ENCODE peak calls at places on chromosomes 11 and 22, in ten cellular contexts. One of them, this sample, is unnamed.

GRCh38 chr22:19770349-19771220 is 10.0 kb downstream of the TBX1 start:
- DNase-seq in small intestine: no peak
- DNase-seq in WERI-Rb-1: no peak
- DNase-seq in GM06990: no peak
- DNase-seq in aorta: peak; percentile 38
- DNase-seq in colonic mucosa: no peak
- DNase-seq in sigmoid colon: no peak
- DNase-seq in ascending aorta: no peak
- DNase-seq in CD8-positive, alpha-beta T cell: no peak
- DNase-seq in CD8-positive, alpha-beta memory T cell: no peak
- DNase-seq in this sample: no peak

GRCh38 chr22:31844941-31845340 is 91.1 kb downstream of the DEPDC5 start:
- DNase-seq in small intestine: no peak
- DNase-seq in WERI-Rb-1: no peak
- DNase-seq in GM06990: peak; percentile 12
- DNase-seq in aorta: no peak
- DNase-seq in colonic mucosa: no peak
- DNase-seq in sigmoid colon: no peak
- DNase-seq in ascending aorta: no peak
- DNase-seq in CD8-positive, alpha-beta T cell: no peak
- DNase-seq in CD8-positive, alpha-beta memory T cell: no peak
- DNase-seq in this sample: no peak

GRCh38 chr22:38868886-38869381 is 3.1 kb downstream of the CBX6 start:
- DNase-seq in small intestine: peak; percentile 69
- DNase-seq in WERI-Rb-1: peak; percentile 84
- DNase-seq in GM06990: peak; percentile 57
- DNase-seq in aorta: peak; percentile 89
- DNase-seq in colonic mucosa: peak; percentile 81
- DNase-seq in sigmoid colon: peak; percentile 88
- DNase-seq in ascending aorta: no peak
- DNase-seq in CD8-positive, alpha-beta T cell: peak; percentile 80
- DNase-seq in CD8-positive, alpha-beta memory T cell: peak; percentile 77
- DNase-seq in this sample: peak; percentile 93

GRCh38 chr11:17328856-17329490 is 22.6 kb upstream of the NCR3LG1 start:
- DNase-seq in small intestine: no peak
- DNase-seq in WERI-Rb-1: peak; percentile 43
- DNase-seq in GM06990: no peak
- DNase-seq in aorta: no peak
- DNase-seq in colonic mucosa: no peak
- DNase-seq in sigmoid colon: no peak
- DNase-seq in ascending aorta: no peak
- DNase-seq in CD8-positive, alpha-beta T cell: no peak
- DNase-seq in CD8-positive, alpha-beta memory T cell: no peak
- DNase-seq in this sample: no peak

GRCh38 chr22:30438559-30438958 is 13.0 kb downstream of the MTFP1 start:
- DNase-seq in small intestine: peak; percentile 70
- DNase-seq in WERI-Rb-1: no peak
- DNase-seq in GM06990: no peak
- DNase-seq in aorta: no peak
- DNase-seq in colonic mucosa: peak; percentile 44
- DNase-seq in sigmoid colon: no peak
- DNase-seq in ascending aorta: no peak
- DNase-seq in CD8-positive, alpha-beta T cell: no peak
- DNase-seq in CD8-positive, alpha-beta memory T cell: no peak
- DNase-seq in this sample: no peak

GRCh38 chr11:106989056-106989455 is 29.2 kb downstream of the GUCY1A2 start:
- DNase-seq in small intestine: no peak
- DNase-seq in WERI-Rb-1: no peak
- DNase-seq in GM06990: no peak
- DNase-seq in aorta: no peak
- DNase-seq in colonic mucosa: no peak
- DNase-seq in sigmoid colon: no peak
- DNase-seq in ascending aorta: no peak
- DNase-seq in CD8-positive, alpha-beta T cell: no peak
- DNase-seq in CD8-positive, alpha-beta memory T cell: no peak
- DNase-seq in this sample: no peak

GRCh38 chr11:65524747-65525658 is at the start of gene SCYL1:
- DNase-seq in small intestine: peak; percentile 74
- DNase-seq in WERI-Rb-1: peak; percentile 77
- DNase-seq in GM06990: peak; percentile 74
- DNase-seq in aorta: peak; percentile 79
- DNase-seq in colonic mucosa: peak; percentile 84
- DNase-seq in sigmoid colon: peak; percentile 93
- DNase-seq in ascending aorta: no peak
- DNase-seq in CD8-positive, alpha-beta T cell: peak; percentile 83
- DNase-seq in CD8-positive, alpha-beta memory T cell: peak; percentile 76
- DNase-seq in this sample: peak; percentile 99

GRCh38 chr11:69968407-69969347 is 109.4 kb upstream of the ANO1 start:
- DNase-seq in small intestine: peak; percentile 40
- DNase-seq in WERI-Rb-1: no peak
- DNase-seq in GM06990: no peak
- DNase-seq in aorta: peak; percentile 68
- DNase-seq in colonic mucosa: peak; percentile 50
- DNase-seq in sigmoid colon: no peak
- DNase-seq in ascending aorta: no peak
- DNase-seq in CD8-positive, alpha-beta T cell: no peak
- DNase-seq in CD8-positive, alpha-beta memory T cell: no peak
- DNase-seq in this sample: no peak

GRCh38 chr11:69337211-69337721 is 43.3 kb downstream of the MYEOV start:
- DNase-seq in small intestine: peak; percentile 69
- DNase-seq in WERI-Rb-1: no peak
- DNase-seq in GM06990: peak; percentile 58
- DNase-seq in aorta: no peak
- DNase-seq in colonic mucosa: peak; percentile 71
- DNase-seq in sigmoid colon: no peak
- DNase-seq in ascending aorta: no peak
- DNase-seq in CD8-positive, alpha-beta T cell: no peak
- DNase-seq in CD8-positive, alpha-beta memory T cell: no peak
- DNase-seq in this sample: no peak

GRCh38 chr11:96143016-96143670 is 199.9 kb downstream of the MAML2 start:
- DNase-seq in small intestine: no peak
- DNase-seq in WERI-Rb-1: no peak
- DNase-seq in GM06990: no peak
- DNase-seq in aorta: no peak
- DNase-seq in colonic mucosa: no peak
- DNase-seq in sigmoid colon: no peak
- DNase-seq in ascending aorta: no peak
- DNase-seq in CD8-positive, alpha-beta T cell: no peak
- DNase-seq in CD8-positive, alpha-beta memory T cell: no peak
- DNase-seq in this sample: no peak

GRCh38 chr11:62853279-62853965 is 14.0 kb upstream of the WDR74 start:
- DNase-seq in small intestine: no peak
- DNase-seq in WERI-Rb-1: no peak
- DNase-seq in GM06990: no peak
- DNase-seq in aorta: no peak
- DNase-seq in colonic mucosa: no peak
- DNase-seq in sigmoid colon: no peak
- DNase-seq in ascending aorta: no peak
- DNase-seq in CD8-positive, alpha-beta T cell: no peak
- DNase-seq in CD8-positive, alpha-beta memory T cell: no peak
- DNase-seq in this sample: no peak

GRCh38 chr11:128488471-128488870 is 98.9 kb downstream of the ETS1 start:
- DNase-seq in small intestine: no peak
- DNase-seq in WERI-Rb-1: no peak
- DNase-seq in GM06990: no peak
- DNase-seq in aorta: no peak
- DNase-seq in colonic mucosa: no peak
- DNase-seq in sigmoid colon: no peak
- DNase-seq in ascending aorta: no peak
- DNase-seq in CD8-positive, alpha-beta T cell: no peak
- DNase-seq in CD8-positive, alpha-beta memory T cell: no peak
- DNase-seq in this sample: no peak

GRCh38 chr22:43150731-43151206 is 590 bp upstream of the TSPO start:
- DNase-seq in small intestine: no peak
- DNase-seq in WERI-Rb-1: no peak
- DNase-seq in GM06990: no peak
- DNase-seq in aorta: no peak
- DNase-seq in colonic mucosa: no peak
- DNase-seq in sigmoid colon: no peak
- DNase-seq in ascending aorta: no peak
- DNase-seq in CD8-positive, alpha-beta T cell: no peak
- DNase-seq in CD8-positive, alpha-beta memory T cell: no peak
- DNase-seq in this sample: no peak

GRCh38 chr11:58573451-58574104 is 2.1 kb downstream of the LPXN start:
- DNase-seq in small intestine: no peak
- DNase-seq in WERI-Rb-1: no peak
- DNase-seq in GM06990: peak; percentile 58
- DNase-seq in aorta: peak; percentile 77
- DNase-seq in colonic mucosa: peak; percentile 53
- DNase-seq in sigmoid colon: peak; percentile 83
- DNase-seq in ascending aorta: no peak
- DNase-seq in CD8-positive, alpha-beta T cell: peak; percentile 27
- DNase-seq in CD8-positive, alpha-beta memory T cell: peak; percentile 41
- DNase-seq in this sample: no peak

GRCh38 chr11:120622189-120622912 is 110.8 kb downstream of the GRIK4 start:
- DNase-seq in small intestine: no peak
- DNase-seq in WERI-Rb-1: no peak
- DNase-seq in GM06990: no peak
- DNase-seq in aorta: no peak
- DNase-seq in colonic mucosa: no peak
- DNase-seq in sigmoid colon: no peak
- DNase-seq in ascending aorta: no peak
- DNase-seq in CD8-positive, alpha-beta T cell: no peak
- DNase-seq in CD8-positive, alpha-beta memory T cell: no peak
- DNase-seq in this sample: no peak

GRCh38 chr11:74444173-74444832 is 23.0 kb downstream of the KCNE3 start:
- DNase-seq in small intestine: no peak
- DNase-seq in WERI-Rb-1: no peak
- DNase-seq in GM06990: no peak
- DNase-seq in aorta: no peak
- DNase-seq in colonic mucosa: peak; percentile 53
- DNase-seq in sigmoid colon: no peak
- DNase-seq in ascending aorta: no peak
- DNase-seq in CD8-positive, alpha-beta T cell: no peak
- DNase-seq in CD8-positive, alpha-beta memory T cell: no peak
- DNase-seq in this sample: no peak

GRCh38 chr22:38949889-38950405 is 7.5 kb upstream of the APOBEC3A start:
- DNase-seq in small intestine: no peak
- DNase-seq in WERI-Rb-1: no peak
- DNase-seq in GM06990: no peak
- DNase-seq in aorta: peak; percentile 29
- DNase-seq in colonic mucosa: no peak
- DNase-seq in sigmoid colon: peak; percentile 52
- DNase-seq in ascending aorta: no peak
- DNase-seq in CD8-positive, alpha-beta T cell: no peak
- DNase-seq in CD8-positive, alpha-beta memory T cell: no peak
- DNase-seq in this sample: no peak

GRCh38 chr11:129723964-129724291 is 91.7 kb upstream of the TMEM45B start:
- DNase-seq in small intestine: no peak
- DNase-seq in WERI-Rb-1: no peak
- DNase-seq in GM06990: no peak
- DNase-seq in aorta: no peak
- DNase-seq in colonic mucosa: no peak
- DNase-seq in sigmoid colon: no peak
- DNase-seq in ascending aorta: no peak
- DNase-seq in CD8-positive, alpha-beta T cell: no peak
- DNase-seq in CD8-positive, alpha-beta memory T cell: no peak
- DNase-seq in this sample: no peak

DNA sequence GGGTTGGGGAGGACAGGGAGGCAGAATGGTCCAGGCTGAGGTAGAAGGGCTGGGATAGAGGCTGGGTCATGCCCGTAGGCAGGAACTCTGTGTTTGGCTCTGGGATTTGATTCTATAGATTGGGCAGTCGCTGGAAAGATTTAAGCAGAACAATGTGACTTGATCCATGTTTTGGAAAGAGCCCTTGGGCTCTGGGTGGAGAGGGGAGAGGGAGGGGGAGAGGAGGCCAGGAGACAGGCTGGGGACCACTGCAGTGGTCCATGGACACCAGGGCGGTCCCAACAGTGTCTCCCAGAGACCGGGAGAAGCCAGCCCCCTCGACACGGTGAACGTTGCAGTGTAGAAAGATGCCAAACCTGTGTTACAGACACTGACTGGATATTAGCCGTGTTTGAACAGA is 19.5 kb downstream of the PVALB start:
- DNase-seq in small intestine: no peak
- DNase-seq in WERI-Rb-1: no peak
- DNase-seq in GM06990: no peak
- DNase-seq in aorta: no peak
- DNase-seq in colonic mucosa: no peak
- DNase-seq in sigmoid colon: no peak
- DNase-seq in ascending aorta: no peak
- DNase-seq in CD8-positive, alpha-beta T cell: no peak
- DNase-seq in CD8-positive, alpha-beta memory T cell: no peak
- DNase-seq in this sample: peak; percentile 60
- H3K4me3 ChIP-seq in small intestine: no peak overlapping the region
- H3K4me3 ChIP-seq in WERI-Rb-1: no peak overlapping the region
- H3K4me3 ChIP-seq in GM06990: no peak overlapping the region
- H3K4me3 ChIP-seq in aorta: no peak overlapping the region
- H3K4me3 ChIP-seq in colonic mucosa: no peak overlapping the region
- H3K4me3 ChIP-seq in sigmoid colon: no peak overlapping the region
- H3K4me3 ChIP-seq in ascending aorta: no peak overlapping the region
- H3K4me3 ChIP-seq in CD8-positive, alpha-beta T cell: no peak overlapping the region
- H3K4me3 ChIP-seq in CD8-positive, alpha-beta memory T cell: no peak overlapping the region
- H3K4me3 ChIP-seq in this sample: no peak overlapping the region

GRCh38 chr22:49404576-49405199 is 423.0 kb downstream of the BRD1 start:
- DNase-seq in small intestine: no peak
- DNase-seq in WERI-Rb-1: no peak
- DNase-seq in GM06990: no peak
- DNase-seq in aorta: no peak
- DNase-seq in colonic mucosa: peak; percentile 4
- DNase-seq in sigmoid colon: peak; percentile 57
- DNase-seq in ascending aorta: no peak
- DNase-seq in CD8-positive, alpha-beta T cell: no peak
- DNase-seq in CD8-positive, alpha-beta memory T cell: no peak
- DNase-seq in this sample: no peak
- H3K27me3 ChIP-seq in small intestine: no peaks in the 10 kb centered on the region
- H3K27me3 ChIP-seq in WERI-Rb-1: no peaks in the 10 kb centered on the region
- H3K27me3 ChIP-seq in GM06990: no peaks in the 10 kb centered on the region
- H3K27me3 ChIP-seq in aorta: no peaks in the 10 kb centered on the region
- H3K27me3 ChIP-seq in colonic mucosa: no peaks in the 10 kb centered on the region
- H3K27me3 ChIP-seq in sigmoid colon: no peaks in the 10 kb centered on the region
- H3K27me3 ChIP-seq in ascending aorta: no peaks in the 10 kb centered on the region
- H3K27me3 ChIP-seq in CD8-positive, alpha-beta T cell: no peaks in the 10 kb centered on the region
- H3K27me3 ChIP-seq in CD8-positive, alpha-beta memory T cell: no peaks in the 10 kb centered on the region
- H3K27me3 ChIP-seq in this sample: no peaks in the 10 kb centered on the region

GRCh38 chr11:18791175-18792065 is at the start of gene PTPN5:
- DNase-seq in small intestine: no peak
- DNase-seq in WERI-Rb-1: peak; percentile 20
- DNase-seq in GM06990: no peak
- DNase-seq in aorta: no peak
- DNase-seq in colonic mucosa: no peak
- DNase-seq in sigmoid colon: no peak
- DNase-seq in ascending aorta: no peak
- DNase-seq in CD8-positive, alpha-beta T cell: no peak
- DNase-seq in CD8-positive, alpha-beta memory T cell: no peak
- DNase-seq in this sample: peak; percentile 89
- H3K36me3 ChIP-seq in small intestine: no peaks in the 10 kb centered on the region
- H3K36me3 ChIP-seq in WERI-Rb-1: no peaks in the 10 kb centered on the region
- H3K36me3 ChIP-seq in GM06990: no peaks in the 10 kb centered on the region
- H3K36me3 ChIP-seq in aorta: no peaks in the 10 kb centered on the region
- H3K36me3 ChIP-seq in colonic mucosa: no peaks in the 10 kb centered on the region
- H3K36me3 ChIP-seq in sigmoid colon: no peaks in the 10 kb centered on the region
- H3K36me3 ChIP-seq in ascending aorta: no peaks in the 10 kb centered on the region
- H3K36me3 ChIP-seq in CD8-positive, alpha-beta T cell: no peaks in the 10 kb centered on the region
- H3K36me3 ChIP-seq in CD8-positive, alpha-beta memory T cell: no peaks in the 10 kb centered on the region
- H3K36me3 ChIP-seq in this sample: no peaks in the 10 kb centered on the region

DNA sequence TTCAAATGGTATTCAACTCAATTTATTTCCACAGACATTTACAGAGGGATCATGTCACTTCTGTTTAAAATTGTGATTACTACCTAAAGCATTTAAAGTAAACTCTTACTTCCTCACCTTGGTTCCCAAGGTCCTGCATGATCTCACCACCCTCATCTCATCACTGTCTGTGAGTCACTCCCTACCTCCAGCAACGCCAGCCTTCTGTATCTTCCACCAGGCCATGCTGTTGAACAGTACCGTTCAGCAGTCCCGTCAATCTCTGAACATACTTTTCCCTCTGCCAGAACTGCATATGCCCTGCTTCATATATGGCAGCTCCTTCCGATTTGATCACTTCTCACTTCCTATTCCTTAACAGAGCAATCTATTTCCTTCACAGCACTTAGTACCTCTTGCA is 2.0 kb downstream of the FBXO3 start:
- DNase-seq in small intestine: peak; percentile 8
- DNase-seq in WERI-Rb-1: no peak
- DNase-seq in GM06990: no peak
- DNase-seq in aorta: no peak
- DNase-seq in colonic mucosa: no peak
- DNase-seq in sigmoid colon: no peak
- DNase-seq in ascending aorta: no peak
- DNase-seq in CD8-positive, alpha-beta T cell: no peak
- DNase-seq in CD8-positive, alpha-beta memory T cell: no peak
- DNase-seq in this sample: no peak
- H3K4me3 ChIP-seq in small intestine: no peak overlapping the region
- H3K4me3 ChIP-seq in WERI-Rb-1: no peak overlapping the region
- H3K4me3 ChIP-seq in GM06990: no peak overlapping the region
- H3K4me3 ChIP-seq in aorta: no peak overlapping the region
- H3K4me3 ChIP-seq in colonic mucosa: no peak overlapping the region
- H3K4me3 ChIP-seq in sigmoid colon: no peak overlapping the region
- H3K4me3 ChIP-seq in ascending aorta: no peak overlapping the region
- H3K4me3 ChIP-seq in CD8-positive, alpha-beta T cell: no peak overlapping the region
- H3K4me3 ChIP-seq in CD8-positive, alpha-beta memory T cell: no peak overlapping the region
- H3K4me3 ChIP-seq in this sample: no peak overlapping the region

This sample was measured in H7.